ENCODE peak calls at places on chromosomes 5 and 9, in eight cellular contexts. S is lower lobe of right lung; Z is GM10248; A is uterus; C is GM23248; X is germinal center; V is NCI-H774; Y is CD8-positive, alpha-beta memory T cell. G is an unnamed sample.

GRCh38 chr9:68720656-68721313 is 15.7 kb downstream of the PIP5K1B start:
- DNase-seq in Z (no peak), A (no peak), X (no peak), Y (no peak), V (no peak), C (no peak), S (no peak), G (no peak)

GRCh38 chr5:58739051-58739450 is 156.2 kb downstream of the RAB3C start:
- DNase-seq in X (no peak), S (no peak), C (no peak), Z (no peak), Y (no peak), A (no peak), V (no peak), G (no peak)

GRCh38 chr5:119304439-119304838 is 51.4 kb upstream of the TNFAIP8 start:
- DNase-seq in C (peak), X (no peak), S (no peak), A (no peak), Y (no peak), V (no peak), Z (no peak), G (no peak)

GRCh38 chr9:107105784-107106183 is 177.3 kb upstream of the RAD23B start:
- DNase-seq in V (no peak), C (no peak), X (no peak), Z (no peak), A (no peak), S (no peak), Y (no peak), G (no peak)

GRCh38 chr9:36818242-36818938 is 215.7 kb downstream of the PAX5 start:
- DNase-seq in C (peak), Y (no peak), A (no peak), V (peak), S (no peak), Z (no peak), X (no peak), G (no peak)

GRCh38 chr5:93311825-93312224 is 269.2 kb downstream of the NR2F1-AS1 start:
- DNase-seq in C (no peak), Z (no peak), X (no peak), V (no peak), Y (no peak), S (no peak), A (peak), G (no peak)

GRCh38 chr9:26142631-26143030 is 464.4 kb upstream of the TUSC1 start:
- DNase-seq in X (no peak), C (no peak), S (no peak), V (no peak), A (no peak), Z (no peak), Y (no peak), G (no peak)

GRCh38 chr5:53120165-53120564 is 10.6 kb upstream of the MOCS2 start:
- DNase-seq in S (no peak), X (no peak), A (no peak), Z (no peak), Y (no peak), V (no peak), C (no peak), G (no peak)

GRCh38 chr5:141208478-141208877 is at the start of gene PCDHB12:
- DNase-seq in S (no peak), X (no peak), V (no peak), A (no peak), Z (no peak), C (peak), Y (no peak), G (no peak)

GRCh38 chr5:40672440-40672839 is 7.3 kb upstream of the PTGER4 start:
- DNase-seq in V (no peak), C (no peak), Y (no peak), A (no peak), S (no peak), X (no peak), Z (no peak), G (no peak)

GRCh38 chr5:118580959-118581358 is 407.4 kb downstream of the DTWD2 start:
- DNase-seq in Z (no peak), X (no peak), Y (no peak), C (peak), S (no peak), A (no peak), V (no peak), G (no peak)

G was measured in tibial nerve.